ENCODE peak calls at places on chromosomes 1 and 21, in seven cellular contexts. D is bronchial epithelial cell, F is GM13976, X is Calu3, J is coronary artery, R is fibroblast of pulmonary artery, E is neural progenitor cell. L is an unnamed sample.
A peak's percentile ranks its signal among the peaks of the same experiment; 100 is the strongest.

GRCh38 chr1:244074559-244075171 is 23.6 kb downstream of the ZBTB18 start:
- DNase-seq in D (no peak), F (peak; percentile 76), X (peak; percentile 30), E (no peak), J (no peak), R (no peak), L (no peak)

GRCh38 chr1:26666855-26667254 is 29.0 kb upstream of the ARID1A start:
- DNase-seq in R (peak; percentile 20), X (no peak), D (peak; percentile 83), F (no peak), E (no peak), J (no peak), L (no peak)

GRCh38 chr1:231162300-231162969 is 577 bp downstream of the TRIM67 start:
- DNase-seq in F (peak; percentile 80), J (no peak), R (peak; percentile 19), X (peak; percentile 70), E (peak; percentile 85), D (no peak), L (no peak)

GRCh38 chr1:230753586-230754251 is 6.5 kb downstream of the CAPN9 start:
- DNase-seq in R (peak; percentile 26), D (peak; percentile 46), E (peak; percentile 76), J (no peak), F (peak; percentile 72), X (peak; percentile 32), L (no peak)

GRCh38 chr1:35810096-35810860 is 2.5 kb downstream of the AGO4 start:
- DNase-seq in E (no peak), J (no peak), F (no peak), D (peak; percentile 76), R (peak; percentile 35), X (no peak), L (peak; percentile 57)

GRCh38 chr1:40036574-40036973 is 4.0 kb upstream of the CAP1 start:
- DNase-seq in J (peak; percentile 82), R (peak; percentile 78), X (no peak), D (peak; percentile 70), F (no peak), E (no peak), L (peak; percentile 65)

GRCh38 chr1:39269791-39270342 is 65.4 kb downstream of the MACF1 start:
- DNase-seq in F (peak; percentile 69), J (no peak), R (peak; percentile 71), X (no peak), D (no peak), E (peak; percentile 56), L (no peak)

GRCh38 chr1:83516369-83516768 is 482.6 kb downstream of the TTLL7 start:
- DNase-seq in R (no peak), D (no peak), X (no peak), F (no peak), J (no peak), E (no peak), L (no peak)

GRCh38 chr21:30227128-30227527 is 11.2 kb upstream of the CLDN8 start:
- DNase-seq in R (no peak), F (no peak), E (no peak), D (no peak), J (no peak), X (no peak), L (no peak)

GRCh38 chr1:29471487-29472313 is 235.4 kb downstream of the PTPRU start:
- DNase-seq in E (no peak), R (no peak), X (no peak), D (no peak), F (no peak), J (peak; percentile 35), L (no peak)

GRCh38 chr1:41474490-41475271 is 9.8 kb downstream of the EDN2 start:
- DNase-seq in J (no peak), E (peak; percentile 72), D (no peak), F (no peak), X (no peak), R (no peak), L (peak; percentile 34)

GRCh38 chr1:47755368-47755990 is 241.7 kb downstream of the TRABD2B start:
- DNase-seq in X (peak; percentile 44), D (peak; percentile 8), R (no peak), F (peak; percentile 72), J (peak; percentile 71), E (peak; percentile 60), L (no peak)
- TF ChIP-seq CTCF in X (peak; percentile 36), D (peak; percentile 57), R (peak; percentile 42), F (peak; percentile 68), J (no peak), E (peak; percentile 77), L (peak; percentile 64)

DNA sequence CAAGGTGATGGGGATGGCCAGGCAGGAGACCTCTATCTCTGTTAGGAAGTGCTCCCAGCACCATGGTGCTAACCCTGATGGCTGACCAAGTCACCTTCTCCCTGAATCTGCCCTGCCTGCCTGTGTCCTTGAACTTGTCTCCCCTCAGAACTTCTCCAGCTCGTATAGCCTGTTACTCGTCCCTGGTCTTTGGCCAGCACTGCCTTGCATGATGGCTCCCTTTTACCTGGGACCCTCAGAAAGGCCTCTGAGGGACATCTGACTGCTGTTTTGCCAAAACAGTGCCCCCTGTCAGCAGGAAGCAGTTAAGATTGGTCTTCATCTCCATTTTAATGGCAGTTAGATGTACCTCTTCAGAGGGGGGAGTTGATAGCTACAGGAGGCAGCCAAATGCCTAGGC is 148.3 kb downstream of the RHOU start:
- DNase-seq in J (no peak), D (no peak), E (no peak), R (no peak), F (no peak), X (no peak), L (no peak)
- TF ChIP-seq CTCF in J (no peak), D (no peak), E (no peak), R (no peak), F (no peak), X (no peak), L (no peak)

GRCh38 chr21:42426424-42426823 is 22.7 kb downstream of the UBASH3A start:
- DNase-seq in D (no peak), X (no peak), E (no peak), J (no peak), R (no peak), F (peak; percentile 82), L (no peak)
- TF ChIP-seq CTCF in D (no peak), X (no peak), E (no peak), J (no peak), R (no peak), F (no peak), L (no peak)

GRCh38 chr1:58095183-58095582 is 451.3 kb downstream of the OMA1 start:
- DNase-seq in X (no peak), J (no peak), F (no peak), R (no peak), E (no peak), D (no peak), L (no peak)
- TF ChIP-seq CTCF in X (no peak), J (no peak), F (no peak), R (no peak), E (no peak), D (no peak), L (no peak)

DNA sequence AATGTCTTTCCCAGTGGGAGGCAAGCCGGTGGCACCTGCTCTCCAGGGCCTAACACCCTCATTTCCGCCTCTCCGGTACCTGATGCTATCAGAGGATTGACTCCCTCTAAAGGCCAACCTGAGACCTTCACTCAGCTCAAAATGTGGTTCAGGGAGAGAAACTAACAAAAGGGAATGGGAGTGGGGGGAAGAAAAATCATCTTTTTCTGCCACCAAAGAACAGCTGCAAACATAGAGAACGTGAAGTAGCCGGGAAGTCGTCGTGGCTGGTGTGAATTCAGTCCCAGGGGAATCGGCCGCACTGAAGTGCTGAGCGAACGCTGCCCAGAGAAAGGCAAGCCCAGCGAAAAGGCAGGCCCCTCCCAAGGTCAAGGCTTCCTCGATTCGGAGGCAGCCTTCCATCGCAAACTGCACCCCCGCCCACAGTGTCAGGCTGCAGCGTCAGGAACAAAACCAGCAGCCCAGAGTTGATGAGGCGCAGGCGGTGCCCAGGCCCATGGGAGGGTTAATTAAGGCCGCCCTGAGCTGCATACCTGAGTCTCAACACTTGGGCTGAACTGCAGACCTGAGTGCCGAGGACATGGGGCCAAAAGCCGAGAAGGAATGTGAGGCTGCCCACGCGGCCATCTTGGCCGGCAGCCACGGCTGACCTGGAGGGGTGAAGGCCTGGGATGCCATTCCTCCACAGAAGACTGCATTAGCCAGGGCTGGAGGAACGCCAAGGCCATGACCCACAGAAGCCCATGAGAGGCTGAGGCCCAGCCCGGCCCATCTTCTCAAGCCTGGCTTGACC is 160.2 kb downstream of the PSMG1 start:
- DNase-seq in X (no peak), F (no peak), E (no peak), J (no peak), D (no peak), R (peak; percentile 84), L (no peak)
- TF ChIP-seq CTCF in X (no peak), F (no peak), E (peak; percentile 43), J (no peak), D (no peak), R (peak; percentile 32), L (peak; percentile 14)

DNA sequence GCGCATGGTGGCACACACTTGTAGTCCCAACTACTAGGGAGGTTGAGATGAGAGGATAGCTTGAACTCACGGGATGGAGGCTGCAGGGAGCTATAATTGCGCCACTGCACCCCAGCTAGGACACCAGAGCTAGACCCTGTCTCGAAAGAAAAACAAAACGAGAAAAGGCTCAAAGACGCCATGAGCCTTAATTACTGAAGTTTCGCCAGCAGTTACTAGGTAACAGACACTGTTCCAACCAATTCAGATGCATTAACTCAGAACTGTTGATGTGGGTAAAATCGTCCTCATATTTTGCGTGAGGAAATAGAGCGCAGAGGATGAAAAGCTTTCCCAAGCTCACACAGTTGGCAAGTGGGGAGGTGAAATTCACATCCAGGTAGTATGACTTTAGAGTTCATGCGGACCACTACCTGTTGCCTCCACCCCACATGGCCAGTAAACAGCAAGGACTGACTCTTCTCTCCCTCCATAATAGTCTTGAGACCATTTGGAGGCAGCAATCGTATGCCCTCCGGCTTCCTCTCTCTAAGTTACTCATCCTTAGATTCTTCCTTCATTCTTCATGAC is 40.1 kb downstream of the INAVA start:
- DNase-seq in R (no peak), F (no peak), J (no peak), X (no peak), E (no peak), D (no peak), L (no peak)
- TF ChIP-seq CTCF in R (no peak), F (no peak), J (no peak), X (no peak), E (no peak), D (no peak), L (no peak)

GRCh38 chr1:224287714-224288113 is 42.3 kb downstream of the NVL start:
- DNase-seq in X (no peak), E (peak; percentile 93), J (no peak), D (no peak), R (no peak), F (no peak), L (no peak)

GRCh38 chr1:224294775-224295174 is 35.2 kb downstream of the NVL start:
- DNase-seq in R (no peak), F (no peak), D (no peak), J (no peak), E (no peak), X (no peak), L (no peak)

GRCh38 chr1:224292419-224292818 is 37.6 kb downstream of the NVL start:
- DNase-seq in D (peak; percentile 23), E (no peak), X (no peak), F (no peak), R (no peak), J (no peak), L (no peak)
- TF ChIP-seq CTCF in D (no peak), E (no peak), X (no peak), F (no peak), R (no peak), J (no peak), L (no peak)